ENCODE peak calls at places on chromosome 5, in four cellular contexts. T is T47D, K is NCI-H1436, Q is NCI-H1930. L is an unnamed sample.

GRCh38 chr5:139747583-139748504 is 47.8 kb upstream of the PSD2 start:
- DNase-seq in T (no peak), K (no peak), Q (no peak), L (peak)

GRCh38 chr5:132621699-132622098 is 36.3 kb upstream of the IL13 start:
- DNase-seq in T (no peak), K (no peak), Q (no peak), L (no peak)

GRCh38 chr5:130109152-130109551 is 204.9 kb downstream of the CHSY3 start:
- DNase-seq in T (peak), K (peak), Q (peak), L (no peak)

GRCh38 chr5:91632871-91633270 is 249.8 kb upstream of the ARRDC3 start:
- DNase-seq in T (peak), K (peak), Q (no peak), L (no peak)

GRCh38 chr5:73446631-73447233 is 1.8 kb downstream of the FOXD1 start:
- DNase-seq in T (no peak), K (no peak), Q (no peak), L (no peak)

GRCh38 chr5:139335811-139336210 is 5.8 kb upstream of the PAIP2 start:
- DNase-seq in T (no peak), K (no peak), Q (no peak), L (no peak)

GRCh38 chr5:105639068-105639467 is 2031.7 kb downstream of the EFNA5 start:
- DNase-seq in T (no peak), K (no peak), Q (no peak), L (no peak)

GRCh38 chr5:83126501-83126900 is 49.2 kb downstream of the XRCC4 start:
- DNase-seq in T (no peak), K (no peak), Q (no peak), L (no peak)

GRCh38 chr5:153901449-153901848 is 137.3 kb downstream of the FAM114A2 start:
- DNase-seq in T (no peak), K (no peak), Q (no peak), L (no peak)